ENCODE peak calls at places on chromosomes 12 and 14, in nine cellular contexts. B, K, X, W, M, Y, U, A and T are unnamed samples.
A peak's percentile ranks its signal among the peaks of the same experiment; 100 is the strongest.

GRCh38 chr12:124928095-124928911 is 13.9 kb upstream of the UBC start:
- DNase-seq in B (peak; percentile 84), K (peak; percentile 84), X (peak; percentile 94), W (peak; percentile 66), M (peak; percentile 72), Y (peak; percentile 99), U (peak; percentile 88), A (no peak), T (no peak)

GRCh38 chr14:72755766-72756165 is 138.1 kb downstream of the DPF3 start:
- DNase-seq in B (no peak), K (no peak), X (no peak), W (no peak), M (no peak), Y (no peak), U (no peak), A (no peak), T (no peak)

GRCh38 chr14:59482471-59483331 is 1.5 kb downstream of the L3HYPDH start:
- DNase-seq in B (peak; percentile 21), K (peak; percentile 18), X (peak; percentile 93), W (no peak), M (no peak), Y (peak; percentile 83), U (peak; percentile 100), A (peak; percentile 12), T (no peak)

GRCh38 chr14:54438703-54439102 is 2.5 kb downstream of the CNIH1 start:
- DNase-seq in B (no peak), K (no peak), X (no peak), W (no peak), M (no peak), Y (peak; percentile 8), U (peak; percentile 45), A (no peak), T (no peak)

GRCh38 chr14:80770114-80770917 is 171.2 kb downstream of the CEP128 start:
- DNase-seq in B (no peak), K (no peak), X (no peak), W (no peak), M (no peak), Y (no peak), U (no peak), A (no peak), T (no peak)

GRCh38 chr14:28467611-28468010 is 299.0 kb upstream of the FOXG1 start:
- DNase-seq in B (no peak), K (no peak), X (no peak), W (no peak), M (no peak), Y (no peak), U (no peak), A (no peak), T (no peak)

GRCh38 chr14:94011795-94012194 is 14.3 kb upstream of the OTUB2 start:
- DNase-seq in B (no peak), K (no peak), X (peak; percentile 36), W (no peak), M (no peak), Y (peak; percentile 21), U (no peak), A (peak; percentile 61), T (no peak)

GRCh38 chr12:109711596-109712461 is 1.8 kb upstream of the FAM222A start:
- DNase-seq in B (no peak), K (no peak), X (no peak), W (peak; percentile 58), M (peak; percentile 46), Y (no peak), U (no peak), A (no peak), T (peak; percentile 19)

GRCh38 chr14:84095796-84096195 is 1434.1 kb upstream of the FLRT2 start:
- DNase-seq in B (no peak), K (no peak), X (no peak), W (no peak), M (no peak), Y (no peak), U (no peak), A (no peak), T (no peak)

GRCh38 chr12:60020068-60020467 is 424.2 kb downstream of the SLC16A7 start:
- DNase-seq in B (no peak), K (no peak), X (no peak), W (no peak), M (no peak), Y (no peak), U (no peak), A (no peak), T (no peak)

GRCh38 chr12:69065804-69066203 is 132.8 kb upstream of the CPM start:
- DNase-seq in B (no peak), K (no peak), X (no peak), W (no peak), M (no peak), Y (no peak), U (peak; percentile 93), A (no peak), T (no peak)

DNA sequence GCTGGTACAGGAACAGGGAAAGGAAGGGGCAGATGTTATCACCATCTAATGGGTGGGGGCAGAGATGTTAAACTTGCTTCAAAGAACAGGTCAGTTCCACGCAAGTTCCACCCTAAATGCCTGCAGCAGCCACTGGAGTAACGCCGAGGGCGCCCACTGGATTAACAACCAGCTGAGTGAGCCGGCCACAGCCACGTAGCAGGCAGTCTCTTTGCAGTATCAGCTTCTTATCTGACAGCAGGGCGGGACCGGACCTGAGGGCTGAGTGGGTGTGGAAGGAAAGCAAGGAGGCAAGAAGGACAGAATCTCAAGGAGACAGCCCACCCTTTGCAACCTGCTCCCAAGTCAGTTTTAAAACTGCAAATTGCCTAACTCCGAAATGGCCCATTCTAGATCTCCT is 38.4 kb upstream of the FOXN3 start:
- DNase-seq in B (no peak), K (no peak), X (no peak), W (no peak), M (peak; percentile 34), Y (no peak), U (no peak), A (no peak), T (no peak)
- H3K27ac ChIP-seq in B (no peak overlapping the region), K (no peak overlapping the region), X (no peak overlapping the region), W (no peak overlapping the region), M (no peak overlapping the region), Y (no peak overlapping the region), U (no peak overlapping the region), A (no peak overlapping the region), T (no peak overlapping the region)

GRCh38 chr12:20212658-20213387 is 155.5 kb upstream of the PDE3A start:
- DNase-seq in B (peak; percentile 85), K (peak; percentile 84), X (peak; percentile 99), W (peak; percentile 93), M (peak; percentile 76), Y (peak; percentile 69), U (peak; percentile 84), A (no peak), T (peak; percentile 51)
- H3K27ac ChIP-seq in B (no peak overlapping the region), K (peak overlapping the region; percentile 64), X (peak overlapping the region; percentile 91), W (no peak overlapping the region), M (peak overlapping the region; percentile 86), Y (no peak overlapping the region), U (peak overlapping the region; percentile 84), A (no peak overlapping the region), T (peak overlapping the region; percentile 78)

GRCh38 chr14:75646762-75647161 is 13.9 kb downstream of the ERG28 start:
- DNase-seq in B (no peak), K (no peak), X (no peak), W (no peak), M (no peak), Y (no peak), U (no peak), A (no peak), T (no peak)
- H3K27ac ChIP-seq in B (no peak overlapping the region), K (no peak overlapping the region), X (peak overlapping the region; percentile 71), W (no peak overlapping the region), M (no peak overlapping the region), Y (peak overlapping the region; percentile 63), U (peak overlapping the region; percentile 44), A (no peak overlapping the region), T (no peak overlapping the region)

DNA sequence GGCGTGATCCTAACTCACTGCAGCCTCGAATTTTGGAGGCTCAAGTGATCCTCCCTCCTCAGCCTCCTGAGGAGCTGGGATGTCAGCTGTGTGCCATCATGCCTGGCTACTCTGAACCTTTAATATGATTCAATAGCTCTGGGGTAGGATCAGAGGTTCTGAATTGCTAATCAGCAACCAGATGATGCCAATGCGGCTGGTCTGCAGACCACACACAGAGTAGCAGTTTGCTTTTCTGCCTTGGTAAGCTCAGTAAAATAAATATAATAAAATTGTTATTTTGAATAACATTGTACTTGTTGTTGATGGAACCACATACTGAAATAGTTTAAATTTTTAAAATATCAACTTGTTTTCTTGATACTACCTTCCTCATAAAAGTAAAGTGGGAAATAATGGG is 86.6 kb downstream of the NTN4 start:
- DNase-seq in B (no peak), K (no peak), X (no peak), W (no peak), M (no peak), Y (no peak), U (no peak), A (no peak), T (no peak)
- H3K27ac ChIP-seq in B (no peak overlapping the region), K (no peak overlapping the region), X (no peak overlapping the region), W (no peak overlapping the region), M (peak overlapping the region; percentile 61), Y (no peak overlapping the region), U (no peak overlapping the region), A (no peak overlapping the region), T (no peak overlapping the region)